ENCODE peak calls at places on chromosomes 5 and 9, in nine cellular contexts. One of them, this sample, is unnamed.

GRCh38 chr9:97632406-97632991 is 669 bp downstream of the TSTD2 start:
- DNase-seq in IMR-90: peak; percentile 84
- DNase-seq in endodermal cell: peak; percentile 84
- DNase-seq in fibroblast of lung: peak; percentile 90
- DNase-seq in psoas muscle: peak; percentile 78
- DNase-seq in osteoblast: peak; percentile 32
- DNase-seq in HCT116: no peak
- DNase-seq in stomach: peak; percentile 56
- DNase-seq in CD8-positive, alpha-beta T cell: peak; percentile 22
- DNase-seq in this sample: no peak

GRCh38 chr5:93572101-93572772 is 8.8 kb downstream of the NR2F1-AS1 start:
- DNase-seq in IMR-90: no peak
- DNase-seq in endodermal cell: peak; percentile 71
- DNase-seq in fibroblast of lung: no peak
- DNase-seq in psoas muscle: no peak
- DNase-seq in osteoblast: peak; percentile 62
- DNase-seq in HCT116: no peak
- DNase-seq in stomach: no peak
- DNase-seq in CD8-positive, alpha-beta T cell: no peak
- DNase-seq in this sample: no peak

GRCh38 chr9:111148390-111148993 is 110.2 kb upstream of the LPAR1 start:
- DNase-seq in IMR-90: peak; percentile 22
- DNase-seq in endodermal cell: no peak
- DNase-seq in fibroblast of lung: peak; percentile 42
- DNase-seq in psoas muscle: no peak
- DNase-seq in osteoblast: no peak
- DNase-seq in HCT116: no peak
- DNase-seq in stomach: no peak
- DNase-seq in CD8-positive, alpha-beta T cell: no peak
- DNase-seq in this sample: no peak

GRCh38 chr9:88593537-88594185 is 58.7 kb downstream of the NXNL2 start:
- DNase-seq in IMR-90: peak; percentile 74
- DNase-seq in endodermal cell: no peak
- DNase-seq in fibroblast of lung: peak; percentile 83
- DNase-seq in psoas muscle: no peak
- DNase-seq in osteoblast: peak; percentile 88
- DNase-seq in HCT116: peak; percentile 34
- DNase-seq in stomach: peak; percentile 54
- DNase-seq in CD8-positive, alpha-beta T cell: peak; percentile 58
- DNase-seq in this sample: peak; percentile 30

GRCh38 chr5:112165897-112166737 is 253.0 kb downstream of the EPB41L4A start:
- DNase-seq in IMR-90: no peak
- DNase-seq in endodermal cell: peak; percentile 87
- DNase-seq in fibroblast of lung: no peak
- DNase-seq in psoas muscle: no peak
- DNase-seq in osteoblast: no peak
- DNase-seq in HCT116: no peak
- DNase-seq in stomach: no peak
- DNase-seq in CD8-positive, alpha-beta T cell: no peak
- DNase-seq in this sample: no peak

GRCh38 chr9:91832322-91832721 is 117.7 kb downstream of the ROR2 start:
- DNase-seq in IMR-90: no peak
- DNase-seq in endodermal cell: no peak
- DNase-seq in fibroblast of lung: no peak
- DNase-seq in psoas muscle: no peak
- DNase-seq in osteoblast: no peak
- DNase-seq in HCT116: no peak
- DNase-seq in stomach: no peak
- DNase-seq in CD8-positive, alpha-beta T cell: no peak
- DNase-seq in this sample: no peak

GRCh38 chr5:102843997-102844396 is 88.9 kb downstream of the PAM start:
- DNase-seq in IMR-90: peak; percentile 79
- DNase-seq in endodermal cell: no peak
- DNase-seq in fibroblast of lung: peak; percentile 71
- DNase-seq in psoas muscle: no peak
- DNase-seq in osteoblast: no peak
- DNase-seq in HCT116: no peak
- DNase-seq in stomach: no peak
- DNase-seq in CD8-positive, alpha-beta T cell: no peak
- DNase-seq in this sample: no peak

GRCh38 chr9:113903514-113904077 is 27.5 kb downstream of the ZNF618 start:
- DNase-seq in IMR-90: no peak
- DNase-seq in endodermal cell: no peak
- DNase-seq in fibroblast of lung: no peak
- DNase-seq in psoas muscle: no peak
- DNase-seq in osteoblast: no peak
- DNase-seq in HCT116: no peak
- DNase-seq in stomach: no peak
- DNase-seq in CD8-positive, alpha-beta T cell: no peak
- DNase-seq in this sample: no peak

GRCh38 chr9:90058364-90058763 is 453.6 kb downstream of the GADD45G start:
- DNase-seq in IMR-90: no peak
- DNase-seq in endodermal cell: no peak
- DNase-seq in fibroblast of lung: no peak
- DNase-seq in psoas muscle: no peak
- DNase-seq in osteoblast: no peak
- DNase-seq in HCT116: no peak
- DNase-seq in stomach: no peak
- DNase-seq in CD8-positive, alpha-beta T cell: no peak
- DNase-seq in this sample: no peak

GRCh38 chr5:36836831-36837230 is 39.7 kb upstream of the NIPBL start:
- DNase-seq in IMR-90: no peak
- DNase-seq in endodermal cell: no peak
- DNase-seq in fibroblast of lung: no peak
- DNase-seq in psoas muscle: no peak
- DNase-seq in osteoblast: no peak
- DNase-seq in HCT116: no peak
- DNase-seq in stomach: no peak
- DNase-seq in CD8-positive, alpha-beta T cell: no peak
- DNase-seq in this sample: no peak

GRCh38 chr9:5897851-5898250 is 7.2 kb downstream of the MLANA start:
- DNase-seq in IMR-90: no peak
- DNase-seq in endodermal cell: no peak
- DNase-seq in fibroblast of lung: no peak
- DNase-seq in psoas muscle: no peak
- DNase-seq in osteoblast: no peak
- DNase-seq in HCT116: no peak
- DNase-seq in stomach: no peak
- DNase-seq in CD8-positive, alpha-beta T cell: no peak
- DNase-seq in this sample: no peak

GRCh38 chr9:84297162-84297821 is 43.3 kb downstream of the SLC28A3 start:
- DNase-seq in IMR-90: peak; percentile 84
- DNase-seq in endodermal cell: no peak
- DNase-seq in fibroblast of lung: peak; percentile 27
- DNase-seq in psoas muscle: no peak
- DNase-seq in osteoblast: peak; percentile 64
- DNase-seq in HCT116: no peak
- DNase-seq in stomach: no peak
- DNase-seq in CD8-positive, alpha-beta T cell: no peak
- DNase-seq in this sample: peak; percentile 41

GRCh38 chr9:2966846-2967372 is 123.0 kb upstream of the PUM3 start:
- DNase-seq in IMR-90: no peak
- DNase-seq in endodermal cell: no peak
- DNase-seq in fibroblast of lung: no peak
- DNase-seq in psoas muscle: no peak
- DNase-seq in osteoblast: no peak
- DNase-seq in HCT116: no peak
- DNase-seq in stomach: no peak
- DNase-seq in CD8-positive, alpha-beta T cell: no peak
- DNase-seq in this sample: no peak

GRCh38 chr5:395156-395920 is 47.6 kb upstream of the EXOC3 start:
- DNase-seq in IMR-90: peak; percentile 94
- DNase-seq in endodermal cell: peak; percentile 51
- DNase-seq in fibroblast of lung: peak; percentile 78
- DNase-seq in psoas muscle: peak; percentile 43
- DNase-seq in osteoblast: peak; percentile 99
- DNase-seq in HCT116: no peak
- DNase-seq in stomach: peak; percentile 23
- DNase-seq in CD8-positive, alpha-beta T cell: no peak
- DNase-seq in this sample: no peak

GRCh38 chr9:98479449-98479848 is 224.0 kb upstream of the TBC1D2 start:
- DNase-seq in IMR-90: no peak
- DNase-seq in endodermal cell: no peak
- DNase-seq in fibroblast of lung: no peak
- DNase-seq in psoas muscle: no peak
- DNase-seq in osteoblast: no peak
- DNase-seq in HCT116: no peak
- DNase-seq in stomach: no peak
- DNase-seq in CD8-positive, alpha-beta T cell: no peak
- DNase-seq in this sample: no peak

GRCh38 chr5:66442951-66443445 is 153.2 kb upstream of the MAST4 start:
- DNase-seq in IMR-90: no peak
- DNase-seq in endodermal cell: no peak
- DNase-seq in fibroblast of lung: peak; percentile 64
- DNase-seq in psoas muscle: no peak
- DNase-seq in osteoblast: peak; percentile 25
- DNase-seq in HCT116: no peak
- DNase-seq in stomach: no peak
- DNase-seq in CD8-positive, alpha-beta T cell: no peak
- DNase-seq in this sample: no peak

GRCh38 chr5:33556330-33557328 is 115.9 kb downstream of the TARS1 start:
- DNase-seq in IMR-90: no peak
- DNase-seq in endodermal cell: no peak
- DNase-seq in fibroblast of lung: no peak
- DNase-seq in psoas muscle: no peak
- DNase-seq in osteoblast: no peak
- DNase-seq in HCT116: no peak
- DNase-seq in stomach: no peak
- DNase-seq in CD8-positive, alpha-beta T cell: no peak
- DNase-seq in this sample: peak; percentile 30

GRCh38 chr9:36386396-36386795 is 13.7 kb downstream of the RNF38 start:
- DNase-seq in IMR-90: no peak
- DNase-seq in endodermal cell: no peak
- DNase-seq in fibroblast of lung: no peak
- DNase-seq in psoas muscle: no peak
- DNase-seq in osteoblast: no peak
- DNase-seq in HCT116: no peak
- DNase-seq in stomach: no peak
- DNase-seq in CD8-positive, alpha-beta T cell: no peak
- DNase-seq in this sample: peak; percentile 87

GRCh38 chr9:127741831-127742434 is 6.8 kb upstream of the TOR2A start:
- DNase-seq in IMR-90: no peak
- DNase-seq in endodermal cell: peak; percentile 99
- DNase-seq in fibroblast of lung: peak; percentile 19
- DNase-seq in psoas muscle: peak; percentile 88
- DNase-seq in osteoblast: no peak
- DNase-seq in HCT116: peak; percentile 18
- DNase-seq in stomach: peak; percentile 62
- DNase-seq in CD8-positive, alpha-beta T cell: no peak
- DNase-seq in this sample: peak; percentile 19

GRCh38 chr5:5419291-5420210 is 2.9 kb upstream of the ICE1 start:
- DNase-seq in IMR-90: peak; percentile 92
- DNase-seq in endodermal cell: peak; percentile 63
- DNase-seq in fibroblast of lung: peak; percentile 76
- DNase-seq in psoas muscle: no peak
- DNase-seq in osteoblast: peak; percentile 92
- DNase-seq in HCT116: peak; percentile 48
- DNase-seq in stomach: no peak
- DNase-seq in CD8-positive, alpha-beta T cell: no peak
- DNase-seq in this sample: peak; percentile 55

GRCh38 chr5:94575196-94575595 is 43.2 kb downstream of the KIAA0825 start:
- DNase-seq in IMR-90: no peak
- DNase-seq in endodermal cell: no peak
- DNase-seq in fibroblast of lung: no peak
- DNase-seq in psoas muscle: no peak
- DNase-seq in osteoblast: no peak
- DNase-seq in HCT116: no peak
- DNase-seq in stomach: no peak
- DNase-seq in CD8-positive, alpha-beta T cell: no peak
- DNase-seq in this sample: peak; percentile 52
- H3K4me3 ChIP-seq in IMR-90: no peak overlapping the region
- H3K4me3 ChIP-seq in endodermal cell: peak overlapping the region; percentile 43
- H3K4me3 ChIP-seq in fibroblast of lung: no peak overlapping the region
- H3K4me3 ChIP-seq in psoas muscle: no peak overlapping the region
- H3K4me3 ChIP-seq in osteoblast: no peak overlapping the region
- H3K4me3 ChIP-seq in HCT116: no peak overlapping the region
- H3K4me3 ChIP-seq in stomach: no peak overlapping the region
- H3K4me3 ChIP-seq in CD8-positive, alpha-beta T cell: no peak overlapping the region
- H3K4me3 ChIP-seq in this sample: no peak overlapping the region

GRCh38 chr5:176870110-176870591 is 29.0 kb downstream of the HK3 start:
- DNase-seq in IMR-90: peak; percentile 38
- DNase-seq in endodermal cell: peak; percentile 93
- DNase-seq in fibroblast of lung: peak; percentile 28
- DNase-seq in psoas muscle: no peak
- DNase-seq in osteoblast: peak; percentile 99
- DNase-seq in HCT116: peak; percentile 57
- DNase-seq in stomach: peak; percentile 29
- DNase-seq in CD8-positive, alpha-beta T cell: no peak
- DNase-seq in this sample: peak; percentile 18
- TF ChIP-seq CTCF in IMR-90: peak; percentile 44
- TF ChIP-seq CTCF in endodermal cell: peak; percentile 83
- TF ChIP-seq CTCF in fibroblast of lung: peak; percentile 34
- TF ChIP-seq CTCF in psoas muscle: peak; percentile 20
- TF ChIP-seq CTCF in osteoblast: peak; percentile 51
- TF ChIP-seq CTCF in HCT116: peak; percentile 57
- TF ChIP-seq CTCF in stomach: peak; percentile 8
- TF ChIP-seq CTCF in CD8-positive, alpha-beta T cell: no peak
- TF ChIP-seq CTCF in this sample: peak; percentile 66

GRCh38 chr9:21267141-21267540 is 27.3 kb upstream of the IFNA14 start:
- DNase-seq in IMR-90: no peak
- DNase-seq in endodermal cell: no peak
- DNase-seq in fibroblast of lung: no peak
- DNase-seq in psoas muscle: no peak
- DNase-seq in osteoblast: no peak
- DNase-seq in HCT116: no peak
- DNase-seq in stomach: no peak
- DNase-seq in CD8-positive, alpha-beta T cell: no peak
- DNase-seq in this sample: no peak
- H3K27me3 ChIP-seq in IMR-90: peaks cover 1% of the 10 kb centered on the region
- H3K27me3 ChIP-seq in endodermal cell: peaks cover 100% of the 10 kb centered on the region
- H3K27me3 ChIP-seq in fibroblast of lung: peaks cover 5% of the 10 kb centered on the region
- H3K27me3 ChIP-seq in psoas muscle: peaks cover 3% of the 10 kb centered on the region
- H3K27me3 ChIP-seq in osteoblast: peaks cover 28% of the 10 kb centered on the region
- H3K27me3 ChIP-seq in HCT116: peaks cover 14% of the 10 kb centered on the region
- H3K27me3 ChIP-seq in stomach: no peaks in the 10 kb centered on the region
- H3K27me3 ChIP-seq in CD8-positive, alpha-beta T cell: no peaks in the 10 kb centered on the region
- H3K27me3 ChIP-seq in this sample: peaks cover 7% of the 10 kb centered on the region

DNA sequence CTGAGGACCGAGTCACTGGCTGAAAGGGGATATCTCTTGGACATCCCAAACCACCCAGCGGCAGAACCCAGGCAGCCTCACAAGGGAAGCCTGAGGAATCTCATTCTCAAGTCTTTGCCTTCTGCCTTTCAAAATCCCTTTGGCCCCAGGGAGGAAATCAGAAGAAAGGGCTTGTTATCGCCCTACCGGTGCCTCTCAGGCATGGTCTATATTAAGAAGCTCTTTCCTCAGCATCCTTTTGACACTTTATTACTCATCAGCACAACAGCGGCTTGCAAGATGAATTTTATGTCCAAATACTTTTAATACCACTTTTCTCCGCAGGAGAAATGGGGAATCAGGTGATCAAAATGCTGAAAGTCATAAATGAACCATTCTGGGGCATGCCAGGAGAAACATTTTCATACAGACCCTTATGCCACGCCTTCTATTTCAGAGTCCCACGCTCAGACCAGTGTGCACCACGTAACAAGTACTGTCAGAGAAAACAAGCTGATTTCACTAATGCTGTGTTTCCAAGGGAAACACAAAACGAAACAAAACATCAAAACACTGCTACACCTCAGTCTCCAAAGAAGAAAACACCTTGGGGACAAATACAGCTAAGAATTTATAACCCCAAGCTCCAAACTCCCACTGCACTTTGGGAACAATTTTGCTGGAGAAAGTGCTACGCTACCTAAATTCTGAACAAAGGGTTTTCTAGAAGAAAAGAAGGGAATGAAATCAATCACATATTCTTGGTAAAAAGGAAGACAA is 30.0 kb downstream of the RAPGEF1 start:
- DNase-seq in IMR-90: peak; percentile 38
- DNase-seq in endodermal cell: no peak
- DNase-seq in fibroblast of lung: peak; percentile 19
- DNase-seq in psoas muscle: peak; percentile 69
- DNase-seq in osteoblast: no peak
- DNase-seq in HCT116: no peak
- DNase-seq in stomach: no peak
- DNase-seq in CD8-positive, alpha-beta T cell: peak; percentile 25
- DNase-seq in this sample: peak; percentile 42
- H3K4me3 ChIP-seq in IMR-90: no peak overlapping the region
- H3K4me3 ChIP-seq in endodermal cell: no peak overlapping the region
- H3K4me3 ChIP-seq in fibroblast of lung: no peak overlapping the region
- H3K4me3 ChIP-seq in psoas muscle: peak overlapping the region; percentile 31
- H3K4me3 ChIP-seq in osteoblast: no peak overlapping the region
- H3K4me3 ChIP-seq in HCT116: no peak overlapping the region
- H3K4me3 ChIP-seq in stomach: no peak overlapping the region
- H3K4me3 ChIP-seq in CD8-positive, alpha-beta T cell: no peak overlapping the region
- H3K4me3 ChIP-seq in this sample: no peak overlapping the region